ENCODE peak calls at places on chromosomes 2 and 18, in ten cellular contexts. B is PC-9; J is brain microvascular endothelial cell; D is CD8-positive, alpha-beta T cell; Q is epithelial cell of esophagus; Z is heart right ventricle; P is prostate gland; H is neural crest cell; N is mesothelial cell of epicardium; M is left ventricle myocardium inferior. X is an unnamed sample.

GRCh38 chr2:229084467-229084866 is 186.6 kb downstream of the PID1 start:
- DNase-seq in B (no peak), J (no peak), D (no peak), Q (no peak), Z (no peak), P (no peak), H (no peak), N (no peak), M (no peak), X (no peak)

GRCh38 chr18:8696749-8697211 is 8.6 kb upstream of the MTCL1 start:
- DNase-seq in B (peak; percentile 84), J (peak; percentile 57), D (peak; percentile 64), Q (peak; percentile 53), Z (peak; percentile 79), P (peak; percentile 60), H (peak; percentile 84), N (peak; percentile 91), M (peak; percentile 79), X (peak; percentile 59)

GRCh38 chr2:101251844-101252407 is 760 bp upstream of the CNOT11 start:
- DNase-seq in B (peak; percentile 55), J (no peak), D (no peak), Q (peak; percentile 88), Z (no peak), P (peak; percentile 69), H (no peak), N (peak; percentile 39), M (no peak), X (peak; percentile 33)

GRCh38 chr2:75787532-75788132 is 76.9 kb upstream of the GCFC2 start:
- DNase-seq in B (no peak), J (peak; percentile 5), D (no peak), Q (peak; percentile 40), Z (no peak), P (no peak), H (peak; percentile 3), N (no peak), M (no peak), X (peak; percentile 73)

GRCh38 chr2:68811364-68811763 is 59.8 kb downstream of the BMP10 start:
- DNase-seq in B (no peak), J (no peak), D (no peak), Q (peak; percentile 29), Z (peak; percentile 54), P (no peak), H (no peak), N (no peak), M (peak; percentile 42), X (no peak)

GRCh38 chr2:236164201-236164982 is 3.8 kb downstream of the GBX2 start:
- DNase-seq in B (no peak), J (no peak), D (no peak), Q (no peak), Z (no peak), P (no peak), H (no peak), N (peak; percentile 64), M (no peak), X (no peak)

GRCh38 chr18:78855188-78855587 is 124.4 kb upstream of the SALL3 start:
- DNase-seq in B (no peak), J (no peak), D (no peak), Q (no peak), Z (no peak), P (no peak), H (no peak), N (no peak), M (no peak), X (no peak)

GRCh38 chr2:113069676-113070605 is 2.2 kb downstream of the IL1F10 start:
- DNase-seq in B (peak; percentile 29), J (no peak), D (no peak), Q (no peak), Z (no peak), P (no peak), H (no peak), N (no peak), M (no peak), X (no peak)

GRCh38 chr18:68177807-68178702 is 536.9 kb downstream of the TMX3 start:
- DNase-seq in B (peak; percentile 45), J (peak; percentile 96), D (no peak), Q (peak; percentile 55), Z (no peak), P (peak; percentile 70), H (no peak), N (no peak), M (no peak), X (no peak)

GRCh38 chr2:42523341-42523740 is 29.6 kb upstream of the KCNG3 start:
- DNase-seq in B (no peak), J (no peak), D (no peak), Q (no peak), Z (no peak), P (no peak), H (no peak), N (no peak), M (no peak), X (no peak)

GRCh38 chr18:51107082-51107481 is 77.1 kb downstream of the SMAD4 start:
- DNase-seq in B (no peak), J (no peak), D (no peak), Q (no peak), Z (no peak), P (no peak), H (no peak), N (no peak), M (no peak), X (peak; percentile 38)

GRCh38 chr18:51107594-51108305 is 77.7 kb downstream of the SMAD4 start:
- DNase-seq in B (no peak), J (no peak), D (no peak), Q (peak; percentile 54), Z (no peak), P (no peak), H (no peak), N (no peak), M (no peak), X (no peak)

GRCh38 chr18:51108330-51108729 is 78.3 kb downstream of the SMAD4 start:
- DNase-seq in B (no peak), J (no peak), D (no peak), Q (no peak), Z (no peak), P (no peak), H (no peak), N (no peak), M (no peak), X (no peak)

DNA sequence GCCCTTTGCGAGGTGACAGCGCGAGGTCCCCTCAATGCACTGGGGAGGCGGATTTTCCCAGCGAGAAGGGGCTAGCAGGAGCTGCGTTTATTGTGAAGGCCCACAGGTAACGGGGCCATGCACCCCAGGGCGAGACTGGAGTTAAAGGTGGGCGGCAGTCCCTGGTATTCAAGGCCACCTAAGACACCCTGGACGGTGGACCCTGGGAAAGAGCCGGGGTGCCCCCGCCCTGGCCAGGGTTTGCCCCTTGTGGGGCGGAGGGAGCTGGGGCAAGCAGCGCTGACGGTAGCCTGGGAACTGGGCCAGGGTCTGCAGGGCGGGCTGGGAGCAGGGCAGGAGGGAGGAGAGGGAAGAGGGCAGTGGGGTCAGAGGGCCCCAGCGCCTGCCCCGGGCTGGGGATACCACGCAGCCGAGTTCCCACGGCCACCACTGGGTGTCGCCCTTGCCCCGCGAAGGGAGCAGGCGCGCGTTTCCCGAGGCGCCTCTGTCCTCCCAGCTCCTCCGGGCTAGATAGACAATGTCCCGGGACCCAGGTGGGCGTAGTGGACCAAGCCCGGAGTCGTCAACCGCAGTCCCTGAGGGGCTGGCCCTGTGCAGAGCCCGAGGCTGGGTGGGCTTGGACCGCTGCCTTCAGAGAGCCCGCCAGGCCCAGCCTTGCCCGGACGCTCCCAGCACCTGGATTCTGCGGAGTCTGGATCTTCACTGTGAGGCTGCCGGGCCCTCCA is 80.2 kb downstream of the SMAD4 start:
- DNase-seq in B (peak; percentile 46), J (peak; percentile 33), D (peak; percentile 53), Q (peak; percentile 50), Z (peak; percentile 76), P (peak; percentile 35), H (peak; percentile 91), N (peak; percentile 84), M (peak; percentile 57), X (peak; percentile 63)
- TF ChIP-seq CTCF in B (peak; percentile 93), J (peak; percentile 92), D (peak; percentile 91), Q (peak; percentile 83), Z (peak; percentile 93), P (peak; percentile 81), H (peak; percentile 97), N (peak; percentile 90), M (peak; percentile 99), X (peak; percentile 97)

DNA sequence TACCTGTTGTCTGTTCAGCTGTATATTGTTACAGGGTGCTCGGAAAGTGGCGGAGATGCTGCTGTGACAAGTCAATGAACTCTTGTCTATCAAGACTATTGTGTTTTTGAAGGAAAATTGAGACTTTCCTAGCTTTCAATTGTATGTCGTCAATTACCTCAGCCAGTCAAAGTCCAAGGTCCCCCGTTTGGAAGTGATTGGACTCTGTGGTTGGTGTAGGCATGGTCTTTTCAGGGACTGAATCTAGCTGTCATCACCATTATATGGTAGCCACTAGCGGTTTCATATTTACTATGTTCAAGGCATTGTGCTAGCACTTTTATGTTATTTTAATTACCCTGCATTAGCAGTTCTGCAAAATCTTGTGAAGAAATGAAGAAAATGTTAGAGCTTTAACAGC is 54.9 kb downstream of the XRCC5 start:
- DNase-seq in B (no peak), J (no peak), D (no peak), Q (no peak), Z (no peak), P (no peak), H (no peak), N (no peak), M (no peak), X (no peak)
- TF ChIP-seq CTCF in B (no peak), J (no peak), D (no peak), Q (no peak), Z (no peak), P (no peak), H (no peak), N (no peak), M (no peak), X (no peak)

DNA sequence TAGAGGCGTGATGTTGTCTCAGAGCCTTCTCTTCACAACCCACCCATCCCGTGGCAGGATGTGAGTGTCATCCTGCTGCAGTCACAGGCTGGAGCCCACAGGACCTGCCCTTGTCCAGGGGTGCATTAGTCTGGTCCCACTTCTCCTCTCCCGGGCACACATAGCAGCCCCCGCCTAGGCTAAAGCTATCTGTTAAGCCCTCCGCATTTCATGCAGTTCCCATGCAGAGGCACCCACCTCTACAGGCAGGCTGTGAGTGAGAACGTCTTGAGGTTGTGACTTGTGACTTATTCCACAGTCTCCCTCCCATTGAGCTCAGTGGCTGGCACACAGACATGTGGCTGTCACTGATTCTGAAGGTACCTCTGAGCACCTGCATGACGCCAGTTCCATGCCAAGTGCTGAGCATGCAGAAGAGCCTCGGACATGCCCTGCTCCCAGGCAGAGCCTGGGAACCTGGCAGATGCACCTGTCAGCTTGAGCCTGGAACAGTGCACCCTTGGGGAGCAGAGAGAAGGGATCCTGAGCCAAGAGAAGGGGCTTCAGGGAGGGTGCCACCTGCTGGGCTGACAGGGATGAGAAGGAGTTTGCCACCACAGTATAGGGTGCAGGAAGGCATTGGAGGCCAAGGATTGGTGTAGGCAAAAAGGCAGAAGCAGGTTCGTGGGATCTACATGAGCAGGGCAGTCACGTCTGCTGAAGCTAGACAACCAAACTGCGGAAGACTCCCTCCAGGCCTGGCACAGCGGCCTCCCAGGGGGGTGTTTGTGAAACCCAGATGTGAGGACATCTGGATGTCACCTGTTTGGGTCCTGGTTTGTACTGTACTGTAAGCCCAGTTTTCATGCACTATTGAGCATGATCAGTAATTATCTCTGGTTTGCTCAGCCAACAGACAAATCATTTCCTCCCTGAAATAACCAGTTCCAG is 213.6 kb downstream of the GLI2 start:
- DNase-seq in B (peak; percentile 33), J (no peak), D (no peak), Q (peak; percentile 33), Z (no peak), P (no peak), H (no peak), N (no peak), M (no peak), X (peak; percentile 6)
- TF ChIP-seq CTCF in B (peak; percentile 64), J (peak; percentile 62), D (no peak), Q (peak; percentile 51), Z (peak; percentile 25), P (no peak), H (peak; percentile 34), N (no peak), M (peak; percentile 41), X (peak; percentile 14)

GRCh38 chr2:13884271-13884976 is 748.1 kb upstream of the LRATD1 start:
- DNase-seq in B (no peak), J (no peak), D (no peak), Q (peak; percentile 13), Z (no peak), P (no peak), H (no peak), N (no peak), M (no peak), X (no peak)
- TF ChIP-seq CTCF in B (no peak), J (no peak), D (no peak), Q (no peak), Z (peak; percentile 12), P (no peak), H (no peak), N (no peak), M (no peak), X (no peak)

X was measured in GM12865.